ENCODE peak calls at places on chromosomes 12 and 14, in ten cellular contexts. One of them, this sample, is unnamed.

GRCh38 chr12:116050266-116050665 is 227.2 kb downstream of the MED13L start:
- DNase-seq in lower lobe of right lung: no peak
- DNase-seq in GM13977: no peak
- DNase-seq in RWPE1: no peak
- DNase-seq in body of pancreas: no peak
- DNase-seq in A549: no peak
- DNase-seq in tibial artery: no peak
- DNase-seq in fibroblast of lung: peak; percentile 30
- DNase-seq in BJ: no peak
- DNase-seq in psoas muscle: no peak
- DNase-seq in this sample: no peak

GRCh38 chr12:10392394-10392930 is 2.6 kb upstream of the KLRK1 start:
- DNase-seq in BJ: peak; percentile 51
- DNase-seq in RWPE1: peak; percentile 68
- DNase-seq in lower lobe of right lung: peak; percentile 59
- DNase-seq in fibroblast of lung: peak; percentile 99
- DNase-seq in GM13977: peak; percentile 17
- DNase-seq in psoas muscle: peak; percentile 65
- DNase-seq in tibial artery: peak; percentile 71
- DNase-seq in A549: peak; percentile 15
- DNase-seq in body of pancreas: peak; percentile 35
- DNase-seq in this sample: no peak

GRCh38 chr12:42495244-42495643 is 94.3 kb downstream of the PRICKLE1 start:
- DNase-seq in A549: no peak
- DNase-seq in BJ: no peak
- DNase-seq in GM13977: no peak
- DNase-seq in fibroblast of lung: no peak
- DNase-seq in body of pancreas: no peak
- DNase-seq in lower lobe of right lung: no peak
- DNase-seq in tibial artery: no peak
- DNase-seq in RWPE1: no peak
- DNase-seq in psoas muscle: no peak
- DNase-seq in this sample: no peak

GRCh38 chr12:42756841-42757661 is 167.5 kb upstream of the PRICKLE1 start:
- DNase-seq in BJ: peak; percentile 71
- DNase-seq in tibial artery: no peak
- DNase-seq in A549: peak; percentile 44
- DNase-seq in psoas muscle: no peak
- DNase-seq in fibroblast of lung: peak; percentile 57
- DNase-seq in GM13977: peak; percentile 7
- DNase-seq in body of pancreas: peak; percentile 61
- DNase-seq in lower lobe of right lung: no peak
- DNase-seq in RWPE1: peak; percentile 67
- DNase-seq in this sample: no peak

GRCh38 chr12:101323255-101323654 is 43.4 kb downstream of the UTP20 start:
- DNase-seq in body of pancreas: no peak
- DNase-seq in psoas muscle: no peak
- DNase-seq in lower lobe of right lung: no peak
- DNase-seq in RWPE1: no peak
- DNase-seq in tibial artery: no peak
- DNase-seq in BJ: no peak
- DNase-seq in fibroblast of lung: no peak
- DNase-seq in A549: no peak
- DNase-seq in GM13977: no peak
- DNase-seq in this sample: no peak

GRCh38 chr12:126358806-126359205 is 1293.6 kb downstream of the AACS start:
- DNase-seq in A549: no peak
- DNase-seq in BJ: no peak
- DNase-seq in RWPE1: no peak
- DNase-seq in body of pancreas: no peak
- DNase-seq in tibial artery: no peak
- DNase-seq in fibroblast of lung: no peak
- DNase-seq in psoas muscle: no peak
- DNase-seq in GM13977: no peak
- DNase-seq in lower lobe of right lung: no peak
- DNase-seq in this sample: no peak

GRCh38 chr14:89013098-89013504 is 188.7 kb downstream of the TTC8 start:
- DNase-seq in GM13977: no peak
- DNase-seq in BJ: no peak
- DNase-seq in fibroblast of lung: peak; percentile 44
- DNase-seq in psoas muscle: no peak
- DNase-seq in A549: peak; percentile 60
- DNase-seq in tibial artery: no peak
- DNase-seq in lower lobe of right lung: no peak
- DNase-seq in RWPE1: peak; percentile 39
- DNase-seq in body of pancreas: peak; percentile 86
- DNase-seq in this sample: no peak

GRCh38 chr12:94427520-94428381 is 31.9 kb downstream of the CEP83 start:
- DNase-seq in body of pancreas: peak; percentile 65
- DNase-seq in BJ: peak; percentile 54
- DNase-seq in GM13977: peak; percentile 15
- DNase-seq in A549: no peak
- DNase-seq in lower lobe of right lung: no peak
- DNase-seq in tibial artery: no peak
- DNase-seq in psoas muscle: peak; percentile 51
- DNase-seq in fibroblast of lung: peak; percentile 91
- DNase-seq in RWPE1: no peak
- DNase-seq in this sample: no peak

GRCh38 chr14:36162267-36162666 is 14.3 kb downstream of the PTCSC3 start:
- DNase-seq in tibial artery: no peak
- DNase-seq in psoas muscle: no peak
- DNase-seq in A549: no peak
- DNase-seq in RWPE1: no peak
- DNase-seq in lower lobe of right lung: no peak
- DNase-seq in BJ: no peak
- DNase-seq in body of pancreas: no peak
- DNase-seq in fibroblast of lung: no peak
- DNase-seq in GM13977: no peak
- DNase-seq in this sample: no peak

GRCh38 chr14:87052646-87053225 is 940.2 kb downstream of the GALC start:
- DNase-seq in A549: no peak
- DNase-seq in body of pancreas: no peak
- DNase-seq in RWPE1: no peak
- DNase-seq in psoas muscle: no peak
- DNase-seq in fibroblast of lung: no peak
- DNase-seq in tibial artery: no peak
- DNase-seq in lower lobe of right lung: no peak
- DNase-seq in BJ: no peak
- DNase-seq in GM13977: no peak
- DNase-seq in this sample: no peak

DNA sequence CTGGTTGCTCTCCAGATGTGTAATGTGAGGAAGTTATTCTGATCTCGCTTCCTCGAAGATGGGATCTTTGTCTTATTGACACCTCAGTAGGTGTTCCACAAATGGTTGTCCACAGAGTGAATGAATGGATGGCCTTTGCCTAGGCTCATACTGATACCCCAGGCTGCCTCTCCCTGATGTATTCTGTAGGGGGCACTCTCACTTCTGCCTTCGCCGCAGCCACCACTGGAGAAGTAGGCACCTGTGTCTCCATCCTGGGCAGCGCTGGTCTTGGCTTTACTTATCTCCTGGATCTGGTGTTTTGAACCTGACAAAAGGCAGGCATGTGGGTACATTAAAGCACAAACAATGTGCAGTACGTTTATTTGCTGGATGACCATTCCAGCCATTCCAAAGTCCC is 82.1 kb downstream of the ZFP36L1 start:
- DNase-seq in psoas muscle: no peak
- DNase-seq in body of pancreas: no peak
- DNase-seq in fibroblast of lung: no peak
- DNase-seq in RWPE1: no peak
- DNase-seq in A549: no peak
- DNase-seq in tibial artery: no peak
- DNase-seq in GM13977: no peak
- DNase-seq in BJ: no peak
- DNase-seq in lower lobe of right lung: no peak
- DNase-seq in this sample: no peak
- TF ChIP-seq CTCF in psoas muscle: no peak
- TF ChIP-seq CTCF in body of pancreas: no peak
- TF ChIP-seq CTCF in fibroblast of lung: no peak
- TF ChIP-seq CTCF in RWPE1: no peak
- TF ChIP-seq CTCF in A549: no peak
- TF ChIP-seq CTCF in tibial artery: no peak
- TF ChIP-seq CTCF in GM13977: no peak
- TF ChIP-seq CTCF in BJ: no peak
- TF ChIP-seq CTCF in lower lobe of right lung: no peak
- TF ChIP-seq CTCF in this sample: no peak

GRCh38 chr12:113476093-113476986 is 4.7 kb upstream of the LHX5 start:
- DNase-seq in A549: no peak
- DNase-seq in tibial artery: no peak
- DNase-seq in RWPE1: no peak
- DNase-seq in GM13977: no peak
- DNase-seq in fibroblast of lung: no peak
- DNase-seq in body of pancreas: no peak
- DNase-seq in lower lobe of right lung: no peak
- DNase-seq in BJ: no peak
- DNase-seq in psoas muscle: no peak
- DNase-seq in this sample: no peak

GRCh38 chr12:113478351-113479011 is 6.8 kb upstream of the LHX5 start:
- DNase-seq in lower lobe of right lung: no peak
- DNase-seq in RWPE1: no peak
- DNase-seq in fibroblast of lung: no peak
- DNase-seq in GM13977: no peak
- DNase-seq in A549: no peak
- DNase-seq in psoas muscle: no peak
- DNase-seq in BJ: no peak
- DNase-seq in body of pancreas: no peak
- DNase-seq in tibial artery: no peak
- DNase-seq in this sample: no peak

GRCh38 chr12:113477842-113478215 is 6.2 kb upstream of the LHX5 start:
- DNase-seq in lower lobe of right lung: no peak
- DNase-seq in fibroblast of lung: no peak
- DNase-seq in tibial artery: no peak
- DNase-seq in BJ: no peak
- DNase-seq in RWPE1: no peak
- DNase-seq in A549: no peak
- DNase-seq in body of pancreas: no peak
- DNase-seq in GM13977: peak; percentile 37
- DNase-seq in psoas muscle: no peak
- DNase-seq in this sample: no peak

GRCh38 chr12:113475451-113476085 is 3.9 kb upstream of the LHX5 start:
- DNase-seq in GM13977: peak; percentile 26
- DNase-seq in lower lobe of right lung: no peak
- DNase-seq in psoas muscle: no peak
- DNase-seq in BJ: no peak
- DNase-seq in body of pancreas: no peak
- DNase-seq in fibroblast of lung: no peak
- DNase-seq in RWPE1: no peak
- DNase-seq in A549: no peak
- DNase-seq in tibial artery: no peak
- DNase-seq in this sample: no peak

DNA sequence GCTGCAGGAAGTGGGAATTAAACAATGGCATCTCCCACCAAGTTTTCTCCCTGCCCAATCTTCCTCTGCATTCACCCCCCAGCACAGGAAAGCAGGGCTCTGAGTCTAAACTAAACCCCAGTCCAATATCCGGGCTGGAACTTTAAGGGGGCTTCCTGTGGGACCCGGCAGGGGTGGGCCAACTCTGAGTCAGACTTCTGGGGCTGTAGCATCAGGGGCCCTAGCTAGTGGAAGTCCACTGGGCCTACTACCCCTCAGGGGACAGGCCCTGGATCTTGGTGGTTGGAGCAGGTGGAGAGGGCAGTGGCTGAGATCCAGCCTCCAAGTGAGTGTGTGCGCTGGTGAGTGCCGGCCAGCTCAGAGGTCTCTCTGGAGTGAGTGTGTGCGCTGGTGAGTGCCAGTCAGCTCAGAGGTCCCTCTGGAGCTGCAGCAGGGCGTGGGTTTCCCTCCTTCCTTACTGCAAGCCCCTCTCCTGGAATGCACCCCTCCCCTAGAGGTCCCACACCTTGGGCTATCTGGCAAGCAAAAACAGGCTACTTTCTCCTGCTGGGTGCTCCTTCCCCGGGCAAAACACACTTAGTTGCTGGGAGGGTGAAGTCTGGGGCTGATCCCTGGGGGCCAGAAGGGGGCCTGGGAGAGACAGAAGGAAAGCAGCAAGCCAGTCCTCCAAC is 5.6 kb upstream of the LHX5 start:
- DNase-seq in fibroblast of lung: no peak
- DNase-seq in RWPE1: no peak
- DNase-seq in lower lobe of right lung: no peak
- DNase-seq in body of pancreas: no peak
- DNase-seq in tibial artery: no peak
- DNase-seq in BJ: no peak
- DNase-seq in psoas muscle: no peak
- DNase-seq in A549: no peak
- DNase-seq in GM13977: peak; percentile 34
- DNase-seq in this sample: no peak
- TF ChIP-seq CTCF in fibroblast of lung: no peak
- TF ChIP-seq CTCF in RWPE1: no peak
- TF ChIP-seq CTCF in lower lobe of right lung: no peak
- TF ChIP-seq CTCF in body of pancreas: no peak
- TF ChIP-seq CTCF in tibial artery: no peak
- TF ChIP-seq CTCF in BJ: no peak
- TF ChIP-seq CTCF in psoas muscle: no peak
- TF ChIP-seq CTCF in A549: no peak
- TF ChIP-seq CTCF in GM13977: no peak
- TF ChIP-seq CTCF in this sample: no peak

GRCh38 chr12:49716546-49716945 is 9.3 kb upstream of the FMNL3 start:
- DNase-seq in GM13977: peak; percentile 50
- DNase-seq in lower lobe of right lung: no peak
- DNase-seq in BJ: no peak
- DNase-seq in body of pancreas: no peak
- DNase-seq in fibroblast of lung: no peak
- DNase-seq in A549: no peak
- DNase-seq in psoas muscle: no peak
- DNase-seq in RWPE1: no peak
- DNase-seq in tibial artery: no peak
- DNase-seq in this sample: no peak

DNA sequence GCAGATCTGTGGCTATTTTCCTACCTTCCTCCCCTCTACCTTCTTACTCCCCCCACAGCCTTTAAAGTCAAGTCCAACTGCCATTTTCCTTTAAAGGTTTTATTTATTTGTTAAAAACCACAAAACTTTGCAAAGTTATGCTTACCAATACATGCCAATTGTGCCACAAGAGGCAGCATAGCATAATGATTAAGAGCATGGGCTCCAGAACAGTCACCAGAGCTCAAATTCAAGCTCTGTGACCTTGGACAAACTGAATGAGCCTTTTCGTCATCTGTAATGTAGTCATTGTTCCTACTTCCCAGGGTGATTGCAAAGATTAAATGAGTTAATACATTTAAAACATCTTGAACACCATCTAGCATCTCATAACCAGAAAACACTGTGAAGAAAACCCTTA is 13.0 kb upstream of the FMNL3 start:
- DNase-seq in fibroblast of lung: no peak
- DNase-seq in tibial artery: no peak
- DNase-seq in body of pancreas: no peak
- DNase-seq in BJ: no peak
- DNase-seq in lower lobe of right lung: no peak
- DNase-seq in RWPE1: no peak
- DNase-seq in A549: no peak
- DNase-seq in psoas muscle: no peak
- DNase-seq in GM13977: no peak
- DNase-seq in this sample: no peak
- TF ChIP-seq CTCF in fibroblast of lung: no peak
- TF ChIP-seq CTCF in tibial artery: no peak
- TF ChIP-seq CTCF in body of pancreas: no peak
- TF ChIP-seq CTCF in BJ: no peak
- TF ChIP-seq CTCF in lower lobe of right lung: no peak
- TF ChIP-seq CTCF in RWPE1: no peak
- TF ChIP-seq CTCF in A549: no peak
- TF ChIP-seq CTCF in psoas muscle: no peak
- TF ChIP-seq CTCF in GM13977: no peak
- TF ChIP-seq CTCF in this sample: no peak

GRCh38 chr12:100138048-100138907 is 4.4 kb downstream of the BLTP3B start:
- DNase-seq in lower lobe of right lung: no peak
- DNase-seq in RWPE1: peak; percentile 22
- DNase-seq in A549: no peak
- DNase-seq in psoas muscle: no peak
- DNase-seq in BJ: no peak
- DNase-seq in GM13977: no peak
- DNase-seq in body of pancreas: no peak
- DNase-seq in fibroblast of lung: peak; percentile 28
- DNase-seq in tibial artery: no peak
- DNase-seq in this sample: no peak
- TF ChIP-seq CTCF in lower lobe of right lung: no peak
- TF ChIP-seq CTCF in RWPE1: peak; percentile 19
- TF ChIP-seq CTCF in A549: peak; percentile 56
- TF ChIP-seq CTCF in psoas muscle: peak; percentile 25
- TF ChIP-seq CTCF in BJ: peak; percentile 40
- TF ChIP-seq CTCF in GM13977: peak; percentile 53
- TF ChIP-seq CTCF in body of pancreas: no peak
- TF ChIP-seq CTCF in fibroblast of lung: peak; percentile 55
- TF ChIP-seq CTCF in tibial artery: peak; percentile 21
- TF ChIP-seq CTCF in this sample: no peak

This sample was measured in neural crest cell.